ENCODE peak calls at places on chromosome 6, in five cellular contexts. E, S, Q, X and B are unnamed samples.

GRCh38 chr6:45592991-45593390 is 215.3 kb upstream of the SUPT3H start:
- DNase-seq in X (no peak), Q (no peak), S (no peak), E (no peak), B (no peak)

GRCh38 chr6:71388068-71388744 is 99.6 kb downstream of the OGFRL1 start:
- DNase-seq in S (no peak), Q (no peak), E (no peak), X (no peak), B (no peak)

GRCh38 chr6:55836481-55836880 is 38.9 kb downstream of the BMP5 start:
- DNase-seq in Q (no peak), X (no peak), S (no peak), E (no peak), B (no peak)

GRCh38 chr6:16471222-16471784 is 232.9 kb downstream of the GMPR start:
- DNase-seq in E (no peak), Q (no peak), X (no peak), S (no peak), B (peak)

GRCh38 chr6:162050579-162050978 is 677.0 kb downstream of the PRKN start:
- DNase-seq in S (no peak), E (no peak), X (no peak), Q (no peak), B (no peak)

GRCh38 chr6:111950661-111951426 is 77.6 kb upstream of the FYN start:
- DNase-seq in Q (no peak), S (no peak), E (no peak), X (no peak), B (no peak)

GRCh38 chr6:47571488-47571887 is 93.9 kb downstream of the CD2AP start:
- DNase-seq in Q (no peak), X (no peak), S (no peak), E (no peak), B (no peak)

GRCh38 chr6:41488392-41489129 is 57.6 kb upstream of the FOXP4 start:
- DNase-seq in X (no peak), Q (peak), S (peak), E (no peak), B (peak)

GRCh38 chr6:158040051-158040803 is 58.6 kb downstream of the SYNJ2 start:
- DNase-seq in X (peak), Q (no peak), E (peak), S (peak), B (peak)

GRCh38 chr6:38933426-38933825 is 115.2 kb upstream of the GLP1R start:
- DNase-seq in E (peak), Q (no peak), S (peak), X (peak), B (no peak)

GRCh38 chr6:77450924-77451323 is 12.4 kb downstream of the HTR1B start:
- DNase-seq in X (no peak), Q (no peak), E (no peak), S (peak), B (no peak)

GRCh38 chr6:55014321-55015088 is 159.8 kb upstream of the HCRTR2 start:
- DNase-seq in S (no peak), Q (no peak), X (no peak), E (no peak), B (no peak)

GRCh38 chr6:161272600-161273355 is 1.1 kb downstream of the AGPAT4 start:
- DNase-seq in S (peak), X (no peak), Q (no peak), E (no peak), B (no peak)

GRCh38 chr6:5029609-5030008 is 25.8 kb upstream of the RPP40 start:
- DNase-seq in E (no peak), X (no peak), S (no peak), Q (no peak), B (no peak)

GRCh38 chr6:5028921-5029320 is 25.1 kb upstream of the RPP40 start:
- DNase-seq in Q (no peak), E (no peak), S (no peak), X (no peak), B (no peak)

GRCh38 chr6:5028301-5028700 is 24.5 kb upstream of the RPP40 start:
- DNase-seq in S (no peak), Q (no peak), X (no peak), E (no peak), B (no peak)

GRCh38 chr6:5030596-5031136 is 26.8 kb upstream of the RPP40 start:
- DNase-seq in E (peak), S (peak), Q (peak), X (peak), B (peak)

GRCh38 chr6:5031150-5031549 is 27.3 kb upstream of the RPP40 start:
- DNase-seq in S (no peak), Q (no peak), E (no peak), X (peak), B (no peak)
- TF ChIP-seq MAX in S (no peak), Q (no peak), E (no peak), X (no peak), B (no peak)

GRCh38 chr6:43713611-43714310 is 26.2 kb upstream of the MRPS18A start:
- DNase-seq in Q (no peak), E (no peak), X (no peak), S (no peak), B (no peak)

GRCh38 chr6:43712590-43712989 is 25.0 kb upstream of the MRPS18A start:
- DNase-seq in X (no peak), S (no peak), E (no peak), Q (no peak), B (no peak)

GRCh38 chr6:43716099-43716498 is 28.5 kb upstream of the MRPS18A start:
- DNase-seq in X (no peak), S (peak), E (no peak), Q (no peak), B (no peak)

GRCh38 chr6:43715056-43715788 is 27.6 kb upstream of the MRPS18A start:
- DNase-seq in E (no peak), Q (no peak), X (no peak), S (no peak), B (peak)

DNA sequence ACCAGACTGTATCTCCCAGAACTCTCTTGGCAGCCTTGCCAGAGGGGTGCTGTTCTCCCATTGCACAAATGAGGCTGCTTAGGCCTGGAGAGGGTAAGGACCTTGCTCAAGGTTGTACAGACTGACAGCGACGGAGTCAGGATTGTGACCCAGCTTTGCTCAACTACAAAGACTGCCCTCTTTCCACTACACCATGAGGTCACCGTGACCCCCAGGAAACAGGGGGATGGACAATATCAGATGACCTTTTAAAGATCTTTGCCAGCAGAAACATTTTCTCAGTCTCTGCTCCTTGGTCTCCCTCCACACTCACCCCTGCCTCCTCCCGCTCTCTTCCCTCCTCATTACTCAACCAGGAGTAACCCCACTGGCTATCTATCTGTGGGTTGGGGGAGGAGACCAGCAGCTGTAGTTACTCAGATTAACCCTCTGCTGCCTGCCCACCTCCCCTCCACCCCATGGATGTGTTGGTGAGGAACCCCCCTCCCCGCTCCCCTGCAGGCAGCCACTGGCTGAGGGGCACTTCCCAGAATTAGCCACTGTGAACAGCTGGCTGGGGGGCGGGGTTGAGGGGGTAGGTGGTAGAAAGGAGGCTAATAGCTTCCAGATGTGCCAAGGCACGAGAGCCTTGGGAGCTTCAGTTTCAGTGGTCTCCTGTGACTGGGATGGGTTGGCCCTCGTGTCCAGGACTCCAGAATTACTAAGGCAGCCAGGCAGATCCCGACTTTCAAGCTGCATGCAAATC is 26.9 kb upstream of the MRPS18A start:
- DNase-seq in Q (no peak), S (no peak), E (no peak), X (peak), B (no peak)
- TF ChIP-seq MAX in Q (no peak), S (no peak), E (no peak), X (no peak), B (peak)

GRCh38 chr6:30060634-30060981 is 457 bp upstream of the POLR1H start:
- DNase-seq in E (no peak), S (no peak), X (peak), Q (peak), B (no peak)
- TF ChIP-seq MAX in E (no peak), S (no peak), X (peak), Q (no peak), B (no peak)

GRCh38 chr6:109686566-109686965 is 4.4 kb downstream of the AK9 start:
- DNase-seq in E (no peak), Q (no peak), S (no peak), X (no peak), B (no peak)
- TF ChIP-seq MAX in E (no peak), Q (no peak), S (no peak), X (no peak), B (no peak)

DNA sequence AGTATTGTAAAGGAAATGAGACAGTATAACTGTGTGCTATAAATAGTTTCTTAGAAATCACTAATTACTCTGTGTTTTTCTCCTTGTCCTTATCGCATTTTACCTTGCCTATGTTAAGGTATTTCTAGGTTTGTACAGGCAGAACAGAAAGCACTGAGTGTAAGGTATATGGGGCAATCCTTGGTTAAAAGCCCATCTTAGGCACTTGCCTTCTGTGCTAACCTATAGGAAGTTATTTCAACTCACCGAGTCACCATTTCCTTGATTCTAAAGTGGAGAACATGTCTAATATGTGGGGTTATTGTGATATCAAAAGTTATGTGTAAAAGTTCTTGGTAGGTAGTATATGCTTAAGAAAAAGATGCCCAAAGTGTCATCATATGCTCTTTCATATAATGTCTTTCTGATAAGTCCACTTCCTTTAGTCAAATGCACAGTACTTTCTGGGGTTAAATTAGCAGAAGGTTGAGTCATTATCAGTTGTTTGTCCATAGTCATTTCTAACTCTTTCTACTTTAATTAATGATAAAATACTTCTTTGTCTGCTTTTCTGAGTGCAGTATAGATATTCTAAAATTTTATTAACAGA is 276.4 kb downstream of the UTRN start:
- DNase-seq in Q (no peak), E (no peak), S (no peak), X (no peak), B (no peak)
- TF ChIP-seq MAX in Q (no peak), E (no peak), S (no peak), X (no peak), B (no peak)

DNA sequence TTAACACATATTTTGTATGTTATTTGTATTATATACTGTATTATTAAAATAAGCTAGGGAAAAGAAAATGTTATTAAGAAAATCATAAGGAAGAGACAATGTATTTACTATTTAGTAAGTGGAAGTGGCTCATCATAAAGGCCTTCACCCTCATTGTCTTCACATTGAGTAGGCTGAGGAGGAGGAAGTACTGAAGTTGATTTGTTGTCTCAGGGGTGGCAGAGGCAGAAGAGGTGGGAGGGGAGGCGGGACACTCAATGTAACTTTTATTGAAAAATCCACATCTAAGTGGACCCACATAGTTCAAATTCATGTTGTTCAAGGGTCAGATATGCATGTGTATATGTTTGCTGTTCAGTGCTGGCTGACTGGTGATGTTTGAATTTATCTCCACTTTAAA is 210.2 kb upstream of the CITED2 start:
- DNase-seq in S (no peak), X (no peak), Q (no peak), E (no peak), B (no peak)
- TF ChIP-seq MAX in S (no peak), X (no peak), Q (no peak), E (no peak), B (no peak)

DNA sequence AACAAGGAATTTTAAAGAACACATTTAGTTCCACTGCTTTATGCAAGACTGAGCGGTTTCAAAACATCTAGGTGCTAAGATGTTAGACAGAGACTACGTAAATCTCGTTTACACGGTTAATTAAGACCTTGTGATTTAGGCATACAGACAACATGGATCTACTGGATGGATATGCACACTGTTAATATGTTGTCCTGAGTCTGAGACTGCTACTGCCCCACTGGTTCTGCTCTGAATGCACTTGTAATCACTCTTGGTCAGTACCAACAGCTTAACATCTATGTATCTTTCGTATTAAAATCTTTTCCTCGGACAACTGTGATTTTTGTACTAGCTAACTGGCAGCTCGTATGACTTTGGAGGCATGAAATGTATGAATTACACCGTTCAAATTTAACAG is 3.1 kb downstream of the MAN1A1 start:
- DNase-seq in S (no peak), E (no peak), X (no peak), Q (no peak), B (no peak)
- TF ChIP-seq MAX in S (no peak), E (no peak), X (no peak), Q (no peak), B (no peak)